ENCODE peak calls at places on chromosomes 4 and X, in four cellular contexts. One of them, this sample, is unnamed.

GRCh38 chrX:49002091-49002935 is at the start of gene GRIPAP1:
- DNase-seq in SW480: peak
- DNase-seq in NCI-H187 treated with DMSO at 0.1 percent for 48 hours: no peak
- DNase-seq in ureter: peak
- DNase-seq in this sample: peak

GRCh38 chr4:11004818-11005217 is 320.2 kb upstream of the CLNK start:
- DNase-seq in SW480: no peak
- DNase-seq in NCI-H187 treated with DMSO at 0.1 percent for 48 hours: no peak
- DNase-seq in ureter: no peak
- DNase-seq in this sample: no peak

GRCh38 chrX:68995780-68996551 is 167.1 kb downstream of the EFNB1 start:
- DNase-seq in SW480: no peak
- DNase-seq in NCI-H187 treated with DMSO at 0.1 percent for 48 hours: no peak
- DNase-seq in ureter: peak
- DNase-seq in this sample: no peak

GRCh38 chr4:1285790-1286553 is 3.7 kb upstream of the MAEA start:
- DNase-seq in SW480: no peak
- DNase-seq in NCI-H187 treated with DMSO at 0.1 percent for 48 hours: no peak
- DNase-seq in ureter: no peak
- DNase-seq in this sample: no peak

GRCh38 chrX:115330498-115331138 is 41.1 kb downstream of the LUZP4 start:
- DNase-seq in SW480: peak
- DNase-seq in NCI-H187 treated with DMSO at 0.1 percent for 48 hours: no peak
- DNase-seq in ureter: peak
- DNase-seq in this sample: no peak

GRCh38 chr4:99863804-99864203 is 30.4 kb downstream of the LAMTOR3 start:
- DNase-seq in SW480: no peak
- DNase-seq in NCI-H187 treated with DMSO at 0.1 percent for 48 hours: no peak
- DNase-seq in ureter: no peak
- DNase-seq in this sample: no peak

GRCh38 chrX:43971966-43972961 is 926 bp downstream of the NDP start:
- DNase-seq in SW480: peak
- DNase-seq in NCI-H187 treated with DMSO at 0.1 percent for 48 hours: no peak
- DNase-seq in ureter: no peak
- DNase-seq in this sample: no peak

GRCh38 chr4:41125558-41126311 is 88.6 kb downstream of the APBB2 start:
- DNase-seq in SW480: no peak
- DNase-seq in NCI-H187 treated with DMSO at 0.1 percent for 48 hours: no peak
- DNase-seq in ureter: no peak
- DNase-seq in this sample: no peak